ENCODE peak calls at places on chromosomes 6 and 20, in ten cellular contexts. Z is left ventricle myocardium inferior, V is HCT116, I is mammary epithelial cell, R is pancreas, M is left lung, F is sigmoid colon, D is cardiac muscle cell, U is body of pancreas, N is A549. K is an unnamed sample. For H3K4me1, the result is how much of the 10 kb centered on the place peaks cover.

GRCh38 chr20:14721926-14722325 is 384.5 kb upstream of the FLRT3 start:
- DNase-seq in Z (no peak), V (no peak), I (peak), R (no peak), M (no peak), F (no peak), D (no peak), U (no peak), N (no peak), K (no peak)

GRCh38 chr6:55617272-55617671 is 38.3 kb upstream of the HMGCLL1 start:
- DNase-seq in Z (no peak), V (peak), I (peak), R (no peak), M (no peak), F (no peak), D (peak), U (peak), N (no peak), K (no peak)

GRCh38 chr6:18429655-18430054 is 42.5 kb downstream of the RNF144B start:
- DNase-seq in Z (no peak), V (no peak), I (no peak), R (no peak), M (no peak), F (no peak), D (no peak), U (no peak), N (no peak), K (no peak)

GRCh38 chr6:134175532-134176282 is 123.3 kb upstream of the SLC2A12 start:
- DNase-seq in Z (peak), V (peak), I (peak), R (peak), M (peak), F (peak), D (peak), U (peak), N (peak), K (peak)

GRCh38 chr20:36606171-36607116 is 865 bp downstream of the RAB5IF start:
- DNase-seq in Z (no peak), V (no peak), I (no peak), R (no peak), M (peak), F (no peak), D (peak), U (no peak), N (no peak), K (peak)

GRCh38 chr20:25444556-25444955 is 37.1 kb downstream of the GINS1 start:
- DNase-seq in Z (no peak), V (no peak), I (no peak), R (no peak), M (no peak), F (no peak), D (no peak), U (no peak), N (no peak), K (no peak)

GRCh38 chr6:102619585-102619984 is 1226.1 kb downstream of the GRIK2 start:
- DNase-seq in Z (no peak), V (peak), I (peak), R (no peak), M (no peak), F (no peak), D (peak), U (no peak), N (no peak), K (no peak)

GRCh38 chr20:53032021-53033001 is 60.2 kb downstream of the TSHZ2 start:
- DNase-seq in Z (no peak), V (no peak), I (peak), R (no peak), M (no peak), F (peak), D (peak), U (no peak), N (no peak), K (no peak)

GRCh38 chr20:16475225-16475624 is 98.0 kb downstream of the KIF16B start:
- DNase-seq in Z (no peak), V (no peak), I (no peak), R (no peak), M (no peak), F (no peak), D (peak), U (no peak), N (no peak), K (no peak)

GRCh38 chr6:20672038-20672437 is 137.8 kb downstream of the CDKAL1 start:
- DNase-seq in Z (no peak), V (no peak), I (no peak), R (no peak), M (no peak), F (no peak), D (no peak), U (no peak), N (no peak), K (no peak)

GRCh38 chr6:134619077-134619476 is 301.2 kb upstream of the SGK1 start:
- DNase-seq in Z (no peak), V (no peak), I (no peak), R (no peak), M (no peak), F (no peak), D (no peak), U (no peak), N (no peak), K (no peak)

GRCh38 chr6:103027532-103027931 is 1634.0 kb downstream of the GRIK2 start:
- DNase-seq in Z (no peak), V (no peak), I (no peak), R (no peak), M (no peak), F (no peak), D (no peak), U (no peak), N (no peak), K (no peak)

GRCh38 chr20:44284032-44284431 is 27.0 kb downstream of the FITM2 start:
- DNase-seq in Z (no peak), V (no peak), I (no peak), R (no peak), M (no peak), F (no peak), D (no peak), U (no peak), N (no peak), K (no peak)

GRCh38 chr20:17225891-17226409 is 890 bp upstream of the PCSK2 start:
- DNase-seq in Z (no peak), V (no peak), I (no peak), R (peak), M (no peak), F (peak), D (no peak), U (peak), N (no peak), K (peak)

GRCh38 chr6:104625536-104625935 is 234.2 kb downstream of the HACE1 start:
- DNase-seq in Z (no peak), V (no peak), I (peak), R (no peak), M (no peak), F (no peak), D (peak), U (no peak), N (no peak), K (no peak)

GRCh38 chr6:134185277-134185676 is 132.6 kb downstream of the SGK1 start:
- DNase-seq in Z (no peak), V (no peak), I (no peak), R (no peak), M (no peak), F (no peak), D (no peak), U (no peak), N (no peak), K (no peak)

GRCh38 chr6:53287336-53288225 is 61.2 kb downstream of the ELOVL5 start:
- DNase-seq in Z (no peak), V (no peak), I (no peak), R (no peak), M (no peak), F (peak), D (peak), U (no peak), N (no peak), K (no peak)

GRCh38 chr20:44112889-44113641 is 73.9 kb downstream of the JPH2 start:
- DNase-seq in Z (no peak), V (no peak), I (no peak), R (no peak), M (no peak), F (no peak), D (no peak), U (no peak), N (no peak), K (no peak)

GRCh38 chr20:51750037-51750769 is 18.0 kb downstream of the ATP9A start:
- DNase-seq in Z (peak), V (peak), I (peak), R (peak), M (peak), F (peak), D (peak), U (peak), N (peak), K (peak)

GRCh38 chr6:125154184-125155135 is 887 bp downstream of the TPD52L1 start:
- DNase-seq in Z (no peak), V (peak), I (peak), R (peak), M (peak), F (peak), D (no peak), U (peak), N (peak), K (peak)

GRCh38 chr6:38062066-38062465 is 242.5 kb downstream of the ZFAND3 start:
- DNase-seq in Z (no peak), V (no peak), I (no peak), R (no peak), M (no peak), F (no peak), D (no peak), U (no peak), N (no peak), K (no peak)

GRCh38 chr6:22666021-22666420 is 96.7 kb downstream of the HDGFL1 start:
- DNase-seq in Z (no peak), V (no peak), I (no peak), R (no peak), M (no peak), F (no peak), D (no peak), U (no peak), N (no peak), K (no peak)

GRCh38 chr20:43040427-43040826 is 149.3 kb downstream of the PTPRT start:
- DNase-seq in Z (no peak), V (no peak), I (no peak), R (no peak), M (no peak), F (no peak), D (no peak), U (peak), N (no peak), K (no peak)

GRCh38 chr6:107103082-107103481 is 12.2 kb downstream of the BEND3 start:
- DNase-seq in Z (no peak), V (no peak), I (no peak), R (no peak), M (no peak), F (no peak), D (no peak), U (no peak), N (no peak), K (no peak)

GRCh38 chr6:10190042-10190441 is 224.8 kb downstream of the TFAP2A start:
- DNase-seq in Z (no peak), V (no peak), I (peak), R (no peak), M (no peak), F (no peak), D (no peak), U (no peak), N (no peak), K (no peak)

GRCh38 chr6:133235219-133235618 is 5.9 kb upstream of the EYA4 start:
- DNase-seq in Z (no peak), V (no peak), I (no peak), R (no peak), M (no peak), F (no peak), D (no peak), U (no peak), N (no peak), K (no peak)

GRCh38 chr20:51275816-51276215 is 252.9 kb upstream of the KCNG1 start:
- DNase-seq in Z (no peak), V (no peak), I (no peak), R (no peak), M (no peak), F (no peak), D (peak), U (no peak), N (no peak), K (no peak)

GRCh38 chr6:14386263-14386981 is 268.9 kb downstream of the CD83 start:
- DNase-seq in Z (no peak), V (no peak), I (no peak), R (no peak), M (no peak), F (no peak), D (no peak), U (no peak), N (no peak), K (no peak)

GRCh38 chr6:142698751-142699150 is 246.2 kb downstream of the HIVEP2 start:
- DNase-seq in Z (no peak), V (peak), I (no peak), R (no peak), M (no peak), F (no peak), D (no peak), U (no peak), N (peak), K (no peak)

GRCh38 chr6:89258912-89259311 is 41.8 kb upstream of the GABRR1 start:
- DNase-seq in Z (no peak), V (no peak), I (no peak), R (no peak), M (no peak), F (no peak), D (no peak), U (no peak), N (no peak), K (no peak)

GRCh38 chr6:10441004-10441654 is 26.3 kb upstream of the TFAP2A start:
- DNase-seq in Z (no peak), V (peak), I (peak), R (no peak), M (no peak), F (no peak), D (peak), U (no peak), N (peak), K (no peak)

GRCh38 chr20:35901678-35902544 is 52.4 kb downstream of the SCAND1 start:
- DNase-seq in Z (no peak), V (peak), I (peak), R (no peak), M (no peak), F (no peak), D (peak), U (no peak), N (peak), K (no peak)

GRCh38 chr6:56955171-56956155 is 556 bp downstream of the BEND6 start:
- DNase-seq in Z (peak), V (peak), I (peak), R (peak), M (peak), F (peak), D (peak), U (peak), N (peak), K (peak)

GRCh38 chr6:11224252-11224965 is 8.1 kb downstream of the NEDD9 start:
- DNase-seq in Z (no peak), V (no peak), I (no peak), R (no peak), M (no peak), F (no peak), D (peak), U (no peak), N (no peak), K (no peak)

GRCh38 chr6:140134224-140134623 is 759.8 kb upstream of the CITED2 start:
- DNase-seq in Z (no peak), V (no peak), I (no peak), R (no peak), M (no peak), F (peak), D (peak), U (no peak), N (no peak), K (no peak)

DNA sequence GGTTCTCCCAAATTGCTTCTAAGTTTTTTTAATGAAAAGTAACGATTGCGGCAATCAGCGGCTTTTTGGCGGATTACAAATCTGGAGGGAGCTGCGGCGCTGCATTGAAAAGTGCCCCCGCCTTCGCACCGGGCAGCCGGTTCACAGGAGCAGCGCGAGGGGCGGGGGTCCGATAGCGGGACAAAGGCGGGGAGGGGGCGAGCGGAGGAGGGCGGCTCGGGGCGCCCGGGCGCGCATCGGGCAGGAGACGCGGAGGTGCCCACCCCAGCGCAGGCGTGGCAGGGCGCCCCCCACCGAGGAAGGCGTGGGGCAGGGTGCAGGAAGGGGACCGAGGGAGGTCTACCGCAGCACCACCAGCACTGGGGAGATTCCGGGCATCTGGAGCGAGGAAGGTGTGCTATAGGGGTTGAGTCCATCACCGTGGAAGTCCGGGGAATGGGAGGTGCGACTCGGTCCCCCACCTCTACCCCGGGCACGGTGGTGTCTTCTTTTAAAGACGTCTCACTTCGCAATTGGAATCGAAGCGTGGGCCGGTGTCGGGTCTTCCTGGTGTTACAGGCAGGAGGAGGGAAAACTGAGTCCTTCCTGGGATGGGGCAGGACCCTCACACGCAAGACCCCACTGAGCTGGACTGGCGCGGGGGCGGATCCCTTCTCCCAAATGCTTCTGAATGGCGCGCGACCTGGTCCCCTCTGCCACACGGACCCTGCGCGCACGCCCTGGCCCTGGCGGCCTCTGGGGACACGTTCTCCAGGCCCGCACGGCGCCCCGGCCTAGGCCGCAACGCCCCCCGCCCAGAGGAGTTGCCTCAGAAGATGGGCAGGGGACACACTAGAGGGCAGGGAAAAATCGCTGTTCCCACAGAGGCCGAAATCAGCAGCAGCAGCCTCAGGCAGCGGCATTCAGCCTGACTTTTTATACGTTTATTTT is 44.9 kb upstream of the OSTM1 start:
- DNase-seq in Z (no peak), V (no peak), I (no peak), R (peak), M (no peak), F (no peak), D (no peak), U (no peak), N (no peak), K (no peak)
- H3K4me3 ChIP-seq in Z (peak), V (no peak), I (no peak), R (peak), M (peak), F (peak), D (peak), U (no peak), N (no peak), K (peak)

GRCh38 chr6:44048277-44048676 is 79.0 kb downstream of the MRPL14 start:
- DNase-seq in Z (no peak), V (no peak), I (no peak), R (no peak), M (no peak), F (peak), D (no peak), U (no peak), N (no peak), K (peak)
- H3K4me1 ChIP-seq in Z (half or more), V (under half), I (half or more), R (under half), M (under half), F (half or more), D (under half), U (under half), N (half or more), K (under half)

GRCh38 chr6:30717129-30717844 is at the start of gene MDC1:
- DNase-seq in Z (peak), V (peak), I (peak), R (peak), M (peak), F (peak), D (peak), U (peak), N (peak), K (peak)
- TF ChIP-seq CTCF in Z (peak), V (no peak), I (peak), R (peak), M (peak), F (peak), D (peak), U (peak), N (no peak), K (peak)

GRCh38 chr6:45706319-45706718 is 309.3 kb downstream of the CLIC5 start:
- DNase-seq in Z (no peak), V (no peak), I (no peak), R (no peak), M (no peak), F (no peak), D (no peak), U (no peak), N (no peak), K (no peak)

GRCh38 chr6:45704056-45704790 is 311.4 kb downstream of the CLIC5 start:
- DNase-seq in Z (no peak), V (no peak), I (peak), R (no peak), M (no peak), F (no peak), D (no peak), U (no peak), N (no peak), K (no peak)

GRCh38 chr6:45699663-45700062 is 316.0 kb downstream of the CLIC5 start:
- DNase-seq in Z (no peak), V (no peak), I (no peak), R (no peak), M (no peak), F (no peak), D (no peak), U (no peak), N (no peak), K (no peak)

GRCh38 chr6:45707188-45707587 is 308.5 kb downstream of the CLIC5 start:
- DNase-seq in Z (no peak), V (no peak), I (no peak), R (no peak), M (no peak), F (no peak), D (no peak), U (no peak), N (no peak), K (no peak)

GRCh38 chr6:45703041-45703739 is 312.5 kb downstream of the CLIC5 start:
- DNase-seq in Z (no peak), V (no peak), I (peak), R (no peak), M (no peak), F (no peak), D (no peak), U (no peak), N (no peak), K (no peak)
- H3K4me3 ChIP-seq in Z (no peak), V (no peak), I (no peak), R (no peak), M (no peak), F (no peak), D (no peak), U (no peak), N (no peak), K (no peak)

K was measured in lower lobe of right lung.